ENCODE peak calls at places on chromosomes 4 and X, in seven cellular contexts. K, L, Z, C, M, D and G are unnamed samples.

GRCh38 chr4:163157157-163157556 is 9.5 kb downstream of the NAF1 start:
- DNase-seq in K (peak; percentile 72), L (no peak), Z (no peak), C (no peak), M (no peak), D (no peak), G (no peak)

GRCh38 chr4:172865531-172866127 is 303.0 kb upstream of the GALNT7 start:
- DNase-seq in K (no peak), L (no peak), Z (no peak), C (no peak), M (no peak), D (no peak), G (no peak)

GRCh38 chr4:143617994-143618679 is 82.3 kb downstream of the FREM3 start:
- DNase-seq in K (no peak), L (no peak), Z (no peak), C (no peak), M (no peak), D (no peak), G (no peak)

GRCh38 chrX:153411255-153411987 is at the start of gene ZFP92:
- DNase-seq in K (peak; percentile 34), L (no peak), Z (peak; percentile 64), C (peak; percentile 62), M (no peak), D (no peak), G (peak; percentile 57)

GRCh38 chrX:39890807-39891206 is 207.0 kb downstream of the BCOR start:
- DNase-seq in K (no peak), L (no peak), Z (no peak), C (no peak), M (no peak), D (no peak), G (no peak)

GRCh38 chr4:122903766-122904165 is 18.6 kb downstream of the NUDT6 start:
- DNase-seq in K (no peak), L (no peak), Z (no peak), C (no peak), M (no peak), D (no peak), G (no peak)

GRCh38 chrX:85569691-85570090 is 190.2 kb upstream of the POF1B start:
- DNase-seq in K (no peak), L (no peak), Z (no peak), C (no peak), M (no peak), D (no peak), G (no peak)

GRCh38 chrX:106391284-106391852 is 220.4 kb upstream of the RADX start:
- DNase-seq in K (no peak), L (no peak), Z (no peak), C (no peak), M (no peak), D (no peak), G (no peak)

GRCh38 chrX:15749642-15750610 is 11.9 kb downstream of the CA5B start:
- DNase-seq in K (peak; percentile 16), L (no peak), Z (no peak), C (peak; percentile 44), M (no peak), D (no peak), G (no peak)

GRCh38 chr4:150593996-150594395 is 12.0 kb downstream of the MAB21L2 start:
- DNase-seq in K (no peak), L (no peak), Z (no peak), C (no peak), M (no peak), D (no peak), G (no peak)

GRCh38 chr4:156642161-156642560 is 329.4 kb downstream of the PDGFC start:
- DNase-seq in K (peak; percentile 67), L (no peak), Z (no peak), C (no peak), M (no peak), D (no peak), G (no peak)

GRCh38 chrX:37314526-37314925 is 34.6 kb upstream of the PRRG1 start:
- DNase-seq in K (peak; percentile 35), L (no peak), Z (no peak), C (no peak), M (no peak), D (peak; percentile 56), G (no peak)

GRCh38 chr4:1130318-1131186 is 17.2 kb upstream of the RNF212 start:
- DNase-seq in K (peak; percentile 74), L (peak; percentile 67), Z (peak; percentile 53), C (peak; percentile 69), M (peak; percentile 67), D (peak; percentile 34), G (peak; percentile 86)

GRCh38 chr4:13331827-13332226 is 152.3 kb downstream of the RAB28 start:
- DNase-seq in K (no peak), L (no peak), Z (no peak), C (no peak), M (no peak), D (no peak), G (no peak)

GRCh38 chr4:185997287-185997686 is 71.7 kb upstream of the TLR3 start:
- DNase-seq in K (no peak), L (no peak), Z (no peak), C (no peak), M (no peak), D (no peak), G (no peak)